ENCODE peak calls at places on chromosomes 7 and 10, in five cellular contexts. G is GM13977, S is endothelial cell, M is D721Med, I is mesothelial cell of epicardium. E is an unnamed sample.

GRCh38 chr10:87850742-87851205 is 12.6 kb downstream of the KLLN start:
- DNase-seq in I (no peak), S (peak), M (no peak), G (no peak), E (peak)

GRCh38 chr10:45154481-45154880 is 153.8 kb downstream of the ZNF22 start:
- DNase-seq in G (no peak), S (no peak), M (no peak), I (no peak), E (no peak)

GRCh38 chr10:76172020-76172419 is 740.6 kb downstream of the LRMDA start:
- DNase-seq in M (no peak), G (no peak), S (no peak), I (no peak), E (no peak)

GRCh38 chr7:26912351-26912750 is 48.0 kb upstream of the SKAP2 start:
- DNase-seq in I (no peak), G (no peak), M (no peak), S (no peak), E (no peak)

GRCh38 chr7:27113991-27114866 is 11.7 kb upstream of the HOXA2 start:
- DNase-seq in I (peak), G (no peak), M (no peak), S (no peak), E (no peak)

GRCh38 chr10:52814506-52814905 is 41.9 kb upstream of the MBL2 start:
- DNase-seq in S (no peak), I (no peak), G (no peak), M (no peak), E (peak)

GRCh38 chr7:42603496-42603895 is 308.4 kb downstream of the C7orf25 start:
- DNase-seq in I (no peak), S (no peak), M (no peak), G (no peak), E (no peak)

GRCh38 chr7:114857605-114858004 is 64.3 kb upstream of the MDFIC start:
- DNase-seq in S (no peak), I (no peak), G (no peak), M (no peak), E (no peak)

GRCh38 chr7:76509931-76510877 is at the start of gene UPK3B:
- DNase-seq in G (no peak), I (no peak), S (no peak), M (no peak), E (no peak)

GRCh38 chr7:14340415-14341079 is 351.1 kb upstream of the ETV1 start:
- DNase-seq in G (no peak), S (no peak), I (no peak), M (no peak), E (no peak)

GRCh38 chr10:126080303-126080825 is 184.0 kb downstream of the FANK1 start:
- DNase-seq in S (no peak), M (no peak), G (no peak), I (no peak), E (no peak)

GRCh38 chr10:123930340-123931001 is 38.9 kb upstream of the CPXM2 start:
- DNase-seq in S (no peak), I (no peak), G (no peak), M (no peak), E (no peak)

GRCh38 chr7:28662236-28662635 is 249.9 kb downstream of the CREB5 start:
- DNase-seq in I (no peak), G (no peak), S (no peak), M (no peak), E (peak)

GRCh38 chr7:65509368-65510186 is 135.9 kb downstream of the ZNF92 start:
- DNase-seq in M (no peak), I (no peak), S (peak), G (no peak), E (no peak)

GRCh38 chr10:15588635-15589081 is 131.1 kb downstream of the ITGA8 start:
- DNase-seq in I (no peak), G (no peak), S (peak), M (no peak), E (no peak)
- TF ChIP-seq CTCF in I (no peak), G (no peak), S (no peak), M (no peak), E (no peak)

GRCh38 chr7:155874010-155874409 is 61.7 kb upstream of the SHH start:
- DNase-seq in S (no peak), M (no peak), I (no peak), G (no peak), E (no peak)

GRCh38 chr7:155872678-155873369 is 60.6 kb upstream of the SHH start:
- DNase-seq in S (no peak), I (no peak), G (no peak), M (no peak), E (no peak)

GRCh38 chr7:155871211-155871610 is 58.9 kb upstream of the SHH start:
- DNase-seq in M (no peak), I (no peak), S (no peak), G (no peak), E (no peak)

GRCh38 chr7:155877167-155877566 is 64.9 kb upstream of the SHH start:
- DNase-seq in G (no peak), I (no peak), M (no peak), S (no peak), E (no peak)

GRCh38 chr7:155874411-155874810 is 62.1 kb upstream of the SHH start:
- DNase-seq in I (no peak), S (no peak), M (no peak), G (no peak), E (no peak)
- TF ChIP-seq CTCF in I (no peak), S (no peak), M (no peak), G (no peak), E (no peak)

DNA sequence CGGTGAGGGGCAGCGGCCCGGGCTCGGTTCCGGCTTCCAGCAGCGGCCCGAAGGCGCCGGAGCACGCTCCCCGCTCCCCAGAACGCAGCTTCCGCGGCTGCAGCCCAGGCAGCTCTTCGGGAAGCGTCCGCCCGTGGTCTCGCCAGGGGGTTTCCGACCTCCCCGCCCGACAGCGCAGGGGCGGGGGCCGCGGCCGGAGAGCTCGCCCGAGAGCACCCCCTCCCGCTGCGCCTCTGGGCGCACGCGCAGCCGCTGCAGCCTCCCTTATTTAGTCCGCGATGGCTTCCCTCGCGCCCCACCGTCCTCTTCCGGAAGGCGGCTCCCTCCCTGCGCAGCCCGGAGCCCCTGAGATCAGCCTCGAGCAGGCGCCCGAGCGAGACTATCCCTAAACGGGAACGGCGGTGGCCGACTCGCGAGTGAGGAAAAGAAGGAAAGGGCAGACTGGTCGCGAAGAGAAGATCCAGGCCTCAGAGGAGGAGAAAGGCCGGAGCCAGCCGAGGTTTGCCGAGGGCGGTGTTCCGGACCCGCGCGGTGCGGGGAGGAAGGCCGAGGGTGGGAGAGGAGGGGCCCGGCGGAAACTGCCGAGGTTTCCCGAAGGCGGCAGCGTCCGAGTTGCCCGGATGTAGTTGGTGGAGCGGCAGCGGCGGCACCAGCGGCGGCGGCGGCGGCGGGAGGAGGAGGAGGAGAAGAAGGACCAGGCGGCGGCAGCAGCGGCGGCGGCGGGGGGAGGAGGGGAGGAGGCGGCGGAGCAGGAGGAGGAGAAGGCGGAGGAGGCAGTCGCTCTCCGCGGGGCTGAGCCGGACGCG is at the start of gene WAC:
- DNase-seq in G (peak), M (peak), S (peak), I (peak), E (peak)
- TF ChIP-seq CTCF in G (peak), M (no peak), S (peak), I (no peak), E (no peak)

DNA sequence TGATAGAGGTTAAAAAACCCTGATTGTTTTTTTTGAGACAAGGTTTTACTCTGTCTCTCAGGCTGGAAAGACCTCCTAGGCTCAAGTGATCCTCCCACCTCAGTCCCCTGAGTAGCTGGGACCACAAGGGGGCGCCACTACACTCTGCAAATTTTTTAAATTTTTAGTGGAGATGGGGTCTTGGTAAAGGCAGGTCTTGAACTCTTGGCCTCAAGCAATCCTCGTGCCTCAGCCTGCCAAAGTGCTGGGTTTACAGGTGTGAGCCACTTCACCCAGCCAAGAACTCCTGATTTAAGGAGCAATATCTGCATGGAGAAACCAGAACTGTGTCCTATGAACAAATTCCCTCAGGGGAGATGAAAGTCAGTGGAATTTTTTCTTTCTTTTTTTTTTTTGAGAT is 7.3 kb upstream of the KLHDC10 start:
- DNase-seq in G (no peak), S (peak), M (no peak), I (peak), E (peak)
- TF ChIP-seq CTCF in G (peak), S (peak), M (peak), I (peak), E (peak)

GRCh38 chr10:7258948-7259523 is 151.8 kb downstream of the SFMBT2 start:
- DNase-seq in G (peak), I (no peak), S (no peak), M (no peak), E (peak)

GRCh38 chr10:7260912-7261700 is 149.7 kb downstream of the SFMBT2 start:
- DNase-seq in G (no peak), S (no peak), I (no peak), M (no peak), E (peak)

GRCh38 chr10:7264313-7264741 is 146.5 kb downstream of the SFMBT2 start:
- DNase-seq in G (no peak), M (no peak), S (no peak), I (no peak), E (no peak)

DNA sequence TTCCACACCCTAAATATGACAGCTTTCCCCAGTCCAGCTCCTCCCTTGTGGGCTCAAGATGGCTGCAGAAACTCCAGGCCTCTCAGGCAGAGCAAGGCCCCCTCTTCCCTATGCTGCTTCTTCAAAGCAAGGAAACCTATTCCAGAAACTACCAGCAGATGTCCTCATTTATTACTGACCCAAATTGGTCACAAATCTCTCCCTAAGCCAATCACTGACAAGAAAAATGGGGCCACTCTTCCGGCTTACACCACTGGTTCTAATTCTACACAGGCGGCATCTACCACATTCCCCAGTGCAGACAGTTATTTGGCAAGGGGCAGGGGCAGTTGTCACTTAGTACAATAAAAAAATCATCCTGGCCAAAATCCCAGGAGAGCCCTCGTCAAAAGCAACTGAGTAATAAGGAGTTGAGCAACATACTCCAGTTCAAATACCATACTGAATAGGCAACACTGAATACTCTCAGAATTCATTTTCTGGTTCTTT is 150.4 kb downstream of the SFMBT2 start:
- DNase-seq in S (peak), I (no peak), G (peak), M (no peak), E (peak)
- TF ChIP-seq CTCF in S (peak), I (peak), G (peak), M (peak), E (peak)

DNA sequence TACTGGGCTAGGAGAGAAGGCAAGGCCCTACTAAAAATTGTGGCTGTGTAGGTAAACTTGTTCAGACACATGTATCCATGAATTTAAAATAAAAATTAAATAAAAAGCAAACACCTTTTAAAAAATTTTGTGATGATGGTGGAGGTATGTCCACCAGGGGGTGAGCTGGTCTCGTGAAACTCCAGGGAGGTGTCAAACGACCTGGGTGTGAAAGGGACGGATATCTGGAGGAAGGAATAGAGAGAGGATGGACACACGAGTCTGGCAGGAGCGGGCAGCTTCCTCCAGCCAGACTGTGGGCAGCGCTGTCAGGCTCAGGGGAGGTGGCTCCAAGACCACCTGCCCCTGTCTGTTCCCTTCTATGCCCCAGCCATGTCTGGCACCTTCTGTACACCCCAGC is 34.8 kb upstream of the DMBT1 start:
- DNase-seq in I (no peak), M (no peak), S (peak), G (no peak), E (peak)
- TF ChIP-seq CTCF in I (peak), M (no peak), S (peak), G (peak), E (no peak)

GRCh38 chr10:86681722-86682386 is 13.5 kb downstream of the LDB3 start:
- DNase-seq in S (no peak), G (no peak), M (no peak), I (no peak), E (no peak)

GRCh38 chr10:86682675-86683074 is 14.4 kb downstream of the LDB3 start:
- DNase-seq in G (no peak), I (no peak), S (no peak), M (no peak), E (no peak)

GRCh38 chr10:86674912-86675311 is 6.6 kb downstream of the LDB3 start:
- DNase-seq in M (no peak), S (no peak), G (no peak), I (no peak), E (no peak)

GRCh38 chr10:86681047-86681446 is 12.7 kb downstream of the LDB3 start:
- DNase-seq in G (no peak), S (no peak), I (no peak), M (no peak), E (no peak)

DNA sequence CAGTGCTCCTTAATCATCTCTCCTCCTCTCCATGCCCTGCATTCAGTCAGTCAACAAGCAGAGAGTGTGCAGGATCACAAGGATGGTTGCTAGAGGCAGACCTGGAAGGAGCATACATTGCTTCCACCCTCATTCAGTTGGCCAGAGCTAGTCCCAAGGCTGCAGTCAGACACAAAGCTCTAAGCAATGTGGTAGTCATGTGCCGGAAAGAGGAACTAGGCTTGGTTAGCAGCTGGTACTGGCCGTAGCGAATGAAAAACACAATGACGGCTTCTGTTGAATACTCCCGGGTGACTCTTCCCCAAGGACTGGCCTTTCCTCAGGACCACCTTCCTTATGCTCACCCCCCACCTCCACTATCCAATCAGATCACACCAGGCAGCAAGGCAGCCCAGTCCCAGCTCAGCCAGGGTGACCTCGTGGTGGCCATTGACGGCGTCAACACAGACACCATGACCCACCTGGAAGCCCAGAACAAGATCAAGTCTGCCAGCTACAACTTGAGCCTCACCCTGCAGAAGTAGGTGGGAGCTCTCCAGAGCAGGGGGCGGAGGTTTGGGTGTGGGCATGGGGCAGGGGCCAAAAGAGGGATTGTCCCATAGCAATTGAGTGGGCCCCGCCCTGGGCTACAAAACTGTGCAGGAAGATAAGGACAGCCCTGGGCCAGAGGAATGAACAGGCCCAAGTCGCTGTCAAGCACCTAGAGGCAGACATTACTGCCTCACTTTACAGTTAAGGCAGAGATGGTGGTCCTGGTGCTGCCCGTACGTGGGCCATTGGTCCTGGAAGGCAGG is 10.9 kb downstream of the LDB3 start:
- DNase-seq in M (no peak), G (peak), I (no peak), S (no peak), E (no peak)
- TF ChIP-seq CTCF in M (no peak), G (no peak), I (no peak), S (no peak), E (no peak)

DNA sequence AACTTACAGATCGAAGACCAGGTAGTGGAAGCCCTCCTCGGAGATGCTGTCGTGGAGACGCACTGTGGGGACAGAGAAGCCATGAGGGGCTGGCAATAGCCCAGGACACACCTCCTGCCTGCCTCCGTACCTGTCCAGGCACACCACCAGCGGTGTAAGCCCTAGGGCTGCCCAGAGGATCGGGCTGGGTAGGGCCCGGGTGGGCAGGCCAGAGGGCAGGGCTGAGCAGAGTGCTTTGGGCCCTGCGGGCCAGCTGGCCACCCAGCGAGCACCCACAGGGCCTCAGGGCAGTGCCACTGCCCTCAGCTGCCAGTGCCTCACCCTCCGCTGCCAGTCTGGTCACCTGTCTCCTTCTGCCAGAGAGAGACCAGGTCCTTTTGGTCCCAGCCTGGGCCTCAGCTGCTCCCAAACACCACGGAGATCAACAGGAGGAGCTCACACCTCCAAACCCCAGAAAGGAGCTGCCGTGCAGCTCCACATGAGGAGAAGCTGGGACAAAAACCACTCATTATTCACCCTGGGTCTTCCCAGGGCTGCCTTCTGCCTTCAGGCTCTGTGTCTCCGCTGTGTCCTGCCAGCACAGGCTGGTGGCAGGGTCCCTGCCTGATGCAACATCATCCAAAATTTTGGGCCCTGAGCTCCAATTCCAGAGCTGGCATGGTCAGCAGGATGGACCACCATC is 58.2 kb downstream of the YKT6 start:
- DNase-seq in I (no peak), G (no peak), S (no peak), M (no peak), E (no peak)
- TF ChIP-seq CTCF in I (no peak), G (no peak), S (no peak), M (no peak), E (no peak)

GRCh38 chr10:122510326-122510725 is 49.0 kb downstream of the HTRA1 start:
- DNase-seq in M (no peak), S (no peak), G (no peak), I (no peak), E (no peak)

GRCh38 chr10:122509323-122509722 is 48.0 kb downstream of the HTRA1 start:
- DNase-seq in M (no peak), I (no peak), G (no peak), S (no peak), E (no peak)

GRCh38 chr10:122507661-122508060 is 46.3 kb downstream of the HTRA1 start:
- DNase-seq in S (no peak), I (no peak), M (no peak), G (no peak), E (no peak)

GRCh38 chr10:122513053-122513452 is 47.5 kb upstream of the DMBT1 start:
- DNase-seq in S (no peak), I (no peak), G (no peak), M (no peak), E (peak)

DNA sequence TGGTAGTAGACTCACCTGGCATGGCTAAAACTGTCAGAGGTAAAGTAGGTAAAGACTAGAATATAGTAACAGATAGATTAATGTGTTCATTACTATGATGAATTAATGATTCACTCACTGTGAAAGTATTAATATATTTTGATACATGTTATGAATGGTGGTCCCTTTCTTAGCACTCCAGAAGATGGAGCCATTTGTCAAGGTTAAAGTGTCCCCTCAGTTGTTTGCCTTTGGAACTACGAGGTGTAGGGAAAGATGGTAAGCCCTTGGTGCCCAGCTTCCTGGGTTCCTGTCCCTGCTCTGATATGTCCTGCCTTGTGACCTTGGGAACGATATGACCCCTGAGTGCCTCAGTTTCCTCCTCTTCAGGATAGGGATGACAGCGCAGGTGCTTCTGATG is 49.4 kb downstream of the HTRA1 start:
- DNase-seq in S (no peak), M (no peak), G (no peak), I (no peak), E (no peak)
- TF ChIP-seq CTCF in S (no peak), M (no peak), G (no peak), I (no peak), E (peak)

E was measured in activated CD8-positive, alpha-beta T cell treated with anti-CD3 and anti-CD28 coated beads for 36 hours.